ENCODE peak calls at places on chromosomes 12 and 14, in ten cellular contexts. One of them, this sample, is unnamed.

GRCh38 chr12:103852498-103852992 is 11.5 kb upstream of the NT5DC3 start:
- DNase-seq in fibroblast of lung: peak; percentile 44
- DNase-seq in tibial artery: no peak
- DNase-seq in cardiac fibroblast: peak; percentile 48
- DNase-seq in naive thymus-derived CD4-positive, alpha-beta T cell: no peak
- DNase-seq in HepG2: peak; percentile 75
- DNase-seq in ovary: no peak
- DNase-seq in heart left ventricle: no peak
- DNase-seq in K562: no peak
- DNase-seq in H7: no peak
- DNase-seq in this sample: no peak

GRCh38 chr12:124919646-124920352 is 5.3 kb upstream of the UBC start:
- DNase-seq in fibroblast of lung: peak; percentile 71
- DNase-seq in tibial artery: no peak
- DNase-seq in cardiac fibroblast: no peak
- DNase-seq in naive thymus-derived CD4-positive, alpha-beta T cell: peak; percentile 26
- DNase-seq in HepG2: no peak
- DNase-seq in ovary: no peak
- DNase-seq in heart left ventricle: no peak
- DNase-seq in K562: no peak
- DNase-seq in H7: no peak
- DNase-seq in this sample: peak; percentile 27

GRCh38 chr12:54356951-54357356 is 7.3 kb downstream of the GPR84 start:
- DNase-seq in fibroblast of lung: no peak
- DNase-seq in tibial artery: no peak
- DNase-seq in cardiac fibroblast: no peak
- DNase-seq in naive thymus-derived CD4-positive, alpha-beta T cell: no peak
- DNase-seq in HepG2: no peak
- DNase-seq in ovary: no peak
- DNase-seq in heart left ventricle: no peak
- DNase-seq in K562: no peak
- DNase-seq in H7: no peak
- DNase-seq in this sample: no peak

GRCh38 chr12:106025129-106025528 is 113.6 kb downstream of the NUAK1 start:
- DNase-seq in fibroblast of lung: no peak
- DNase-seq in tibial artery: no peak
- DNase-seq in cardiac fibroblast: no peak
- DNase-seq in naive thymus-derived CD4-positive, alpha-beta T cell: no peak
- DNase-seq in HepG2: peak; percentile 29
- DNase-seq in ovary: no peak
- DNase-seq in heart left ventricle: no peak
- DNase-seq in K562: no peak
- DNase-seq in H7: no peak
- DNase-seq in this sample: no peak

GRCh38 chr14:68232643-68233055 is 413.1 kb downstream of the RAD51B start:
- DNase-seq in fibroblast of lung: peak; percentile 100
- DNase-seq in tibial artery: peak; percentile 62
- DNase-seq in cardiac fibroblast: peak; percentile 100
- DNase-seq in naive thymus-derived CD4-positive, alpha-beta T cell: no peak
- DNase-seq in HepG2: peak; percentile 67
- DNase-seq in ovary: peak; percentile 75
- DNase-seq in heart left ventricle: no peak
- DNase-seq in K562: no peak
- DNase-seq in H7: peak; percentile 43
- DNase-seq in this sample: no peak

GRCh38 chr12:51632598-51632997 is 41.6 kb downstream of the SCN8A start:
- DNase-seq in fibroblast of lung: no peak
- DNase-seq in tibial artery: no peak
- DNase-seq in cardiac fibroblast: no peak
- DNase-seq in naive thymus-derived CD4-positive, alpha-beta T cell: no peak
- DNase-seq in HepG2: no peak
- DNase-seq in ovary: no peak
- DNase-seq in heart left ventricle: no peak
- DNase-seq in K562: no peak
- DNase-seq in H7: no peak
- DNase-seq in this sample: no peak

GRCh38 chr12:104733717-104734175 is 224.3 kb downstream of the SLC41A2 start:
- DNase-seq in fibroblast of lung: no peak
- DNase-seq in tibial artery: no peak
- DNase-seq in cardiac fibroblast: peak; percentile 6
- DNase-seq in naive thymus-derived CD4-positive, alpha-beta T cell: no peak
- DNase-seq in HepG2: peak; percentile 4
- DNase-seq in ovary: no peak
- DNase-seq in heart left ventricle: no peak
- DNase-seq in K562: peak; percentile 39
- DNase-seq in H7: peak; percentile 80
- DNase-seq in this sample: no peak

GRCh38 chr14:60184597-60185555 is 19.7 kb upstream of the DHRS7 start:
- DNase-seq in fibroblast of lung: no peak
- DNase-seq in tibial artery: no peak
- DNase-seq in cardiac fibroblast: no peak
- DNase-seq in naive thymus-derived CD4-positive, alpha-beta T cell: no peak
- DNase-seq in HepG2: no peak
- DNase-seq in ovary: no peak
- DNase-seq in heart left ventricle: no peak
- DNase-seq in K562: no peak
- DNase-seq in H7: no peak
- DNase-seq in this sample: no peak

GRCh38 chr12:64450711-64451486 is 1.0 kb upstream of the TBK1 start:
- DNase-seq in fibroblast of lung: peak; percentile 21
- DNase-seq in tibial artery: no peak
- DNase-seq in cardiac fibroblast: peak; percentile 31
- DNase-seq in naive thymus-derived CD4-positive, alpha-beta T cell: no peak
- DNase-seq in HepG2: peak; percentile 27
- DNase-seq in ovary: no peak
- DNase-seq in heart left ventricle: no peak
- DNase-seq in K562: no peak
- DNase-seq in H7: peak; percentile 37
- DNase-seq in this sample: no peak

GRCh38 chr14:77026930-77027537 is 1.5 kb downstream of the IRF2BPL start:
- DNase-seq in fibroblast of lung: peak; percentile 56
- DNase-seq in tibial artery: no peak
- DNase-seq in cardiac fibroblast: peak; percentile 63
- DNase-seq in naive thymus-derived CD4-positive, alpha-beta T cell: peak; percentile 62
- DNase-seq in HepG2: no peak
- DNase-seq in ovary: peak; percentile 50
- DNase-seq in heart left ventricle: peak; percentile 73
- DNase-seq in K562: peak; percentile 37
- DNase-seq in H7: peak; percentile 76
- DNase-seq in this sample: peak; percentile 42

GRCh38 chr14:66543996-66544395 is 36.0 kb downstream of the GPHN start:
- DNase-seq in fibroblast of lung: no peak
- DNase-seq in tibial artery: no peak
- DNase-seq in cardiac fibroblast: no peak
- DNase-seq in naive thymus-derived CD4-positive, alpha-beta T cell: no peak
- DNase-seq in HepG2: no peak
- DNase-seq in ovary: no peak
- DNase-seq in heart left ventricle: no peak
- DNase-seq in K562: no peak
- DNase-seq in H7: no peak
- DNase-seq in this sample: no peak

GRCh38 chr12:71219224-71219623 is 61.4 kb upstream of the TSPAN8 start:
- DNase-seq in fibroblast of lung: no peak
- DNase-seq in tibial artery: no peak
- DNase-seq in cardiac fibroblast: no peak
- DNase-seq in naive thymus-derived CD4-positive, alpha-beta T cell: no peak
- DNase-seq in HepG2: no peak
- DNase-seq in ovary: no peak
- DNase-seq in heart left ventricle: no peak
- DNase-seq in K562: no peak
- DNase-seq in H7: no peak
- DNase-seq in this sample: no peak

GRCh38 chr12:2973566-2973965 is 14.4 kb downstream of the TEAD4 start:
- DNase-seq in fibroblast of lung: no peak
- DNase-seq in tibial artery: no peak
- DNase-seq in cardiac fibroblast: no peak
- DNase-seq in naive thymus-derived CD4-positive, alpha-beta T cell: no peak
- DNase-seq in HepG2: no peak
- DNase-seq in ovary: no peak
- DNase-seq in heart left ventricle: no peak
- DNase-seq in K562: no peak
- DNase-seq in H7: no peak
- DNase-seq in this sample: no peak

GRCh38 chr14:87017335-87017734 is 975.6 kb downstream of the GALC start:
- DNase-seq in fibroblast of lung: no peak
- DNase-seq in tibial artery: no peak
- DNase-seq in cardiac fibroblast: no peak
- DNase-seq in naive thymus-derived CD4-positive, alpha-beta T cell: no peak
- DNase-seq in HepG2: no peak
- DNase-seq in ovary: no peak
- DNase-seq in heart left ventricle: no peak
- DNase-seq in K562: no peak
- DNase-seq in H7: no peak
- DNase-seq in this sample: no peak

GRCh38 chr12:85273411-85274075 is 6.5 kb upstream of the ALX1 start:
- DNase-seq in fibroblast of lung: no peak
- DNase-seq in tibial artery: no peak
- DNase-seq in cardiac fibroblast: no peak
- DNase-seq in naive thymus-derived CD4-positive, alpha-beta T cell: no peak
- DNase-seq in HepG2: no peak
- DNase-seq in ovary: no peak
- DNase-seq in heart left ventricle: peak; percentile 20
- DNase-seq in K562: no peak
- DNase-seq in H7: no peak
- DNase-seq in this sample: no peak

GRCh38 chr12:85275359-85275758 is 4.7 kb upstream of the ALX1 start:
- DNase-seq in fibroblast of lung: no peak
- DNase-seq in tibial artery: no peak
- DNase-seq in cardiac fibroblast: no peak
- DNase-seq in naive thymus-derived CD4-positive, alpha-beta T cell: no peak
- DNase-seq in HepG2: no peak
- DNase-seq in ovary: no peak
- DNase-seq in heart left ventricle: no peak
- DNase-seq in K562: no peak
- DNase-seq in H7: no peak
- DNase-seq in this sample: no peak

GRCh38 chr12:85278598-85279448 is 1.2 kb upstream of the ALX1 start:
- DNase-seq in fibroblast of lung: peak; percentile 3
- DNase-seq in tibial artery: no peak
- DNase-seq in cardiac fibroblast: no peak
- DNase-seq in naive thymus-derived CD4-positive, alpha-beta T cell: no peak
- DNase-seq in HepG2: no peak
- DNase-seq in ovary: no peak
- DNase-seq in heart left ventricle: peak; percentile 39
- DNase-seq in K562: no peak
- DNase-seq in H7: peak; percentile 33
- DNase-seq in this sample: no peak

GRCh38 chr12:85277900-85278597 is 2.0 kb upstream of the ALX1 start:
- DNase-seq in fibroblast of lung: peak; percentile 0
- DNase-seq in tibial artery: no peak
- DNase-seq in cardiac fibroblast: no peak
- DNase-seq in naive thymus-derived CD4-positive, alpha-beta T cell: no peak
- DNase-seq in HepG2: no peak
- DNase-seq in ovary: no peak
- DNase-seq in heart left ventricle: peak; percentile 29
- DNase-seq in K562: no peak
- DNase-seq in H7: peak; percentile 28
- DNase-seq in this sample: no peak

DNA sequence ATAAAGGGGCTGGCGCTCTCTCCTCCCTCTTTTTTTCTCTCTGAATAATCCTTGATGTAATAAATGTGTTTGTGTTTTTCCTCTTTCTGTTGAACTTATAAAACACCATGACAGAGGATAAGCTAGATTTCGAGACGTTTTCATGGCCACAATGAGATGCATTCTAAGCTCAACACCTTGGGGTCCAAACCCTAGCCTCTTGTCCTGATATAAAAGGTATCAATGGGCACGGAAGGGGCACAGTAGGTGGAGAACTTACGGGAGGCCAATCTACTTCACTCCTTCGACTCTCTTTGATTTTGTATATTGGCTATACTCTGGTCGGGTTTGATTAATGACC is 6.0 kb upstream of the ALX1 start:
- DNase-seq in fibroblast of lung: no peak
- DNase-seq in tibial artery: no peak
- DNase-seq in cardiac fibroblast: no peak
- DNase-seq in naive thymus-derived CD4-positive, alpha-beta T cell: no peak
- DNase-seq in HepG2: no peak
- DNase-seq in ovary: no peak
- DNase-seq in heart left ventricle: no peak
- DNase-seq in K562: no peak
- DNase-seq in H7: no peak
- DNase-seq in this sample: no peak
- H3K4me3 ChIP-seq in fibroblast of lung: no peak overlapping the region
- H3K4me3 ChIP-seq in tibial artery: no peak overlapping the region
- H3K4me3 ChIP-seq in cardiac fibroblast: no peak overlapping the region
- H3K4me3 ChIP-seq in naive thymus-derived CD4-positive, alpha-beta T cell: no peak overlapping the region
- H3K4me3 ChIP-seq in HepG2: no peak overlapping the region
- H3K4me3 ChIP-seq in ovary: no peak overlapping the region
- H3K4me3 ChIP-seq in heart left ventricle: no peak overlapping the region
- H3K4me3 ChIP-seq in K562: no peak overlapping the region
- H3K4me3 ChIP-seq in H7: no peak overlapping the region
- H3K4me3 ChIP-seq in this sample: no peak overlapping the region

GRCh38 chr12:79203103-79203502 is 338.5 kb downstream of the SYT1 start:
- DNase-seq in fibroblast of lung: no peak
- DNase-seq in tibial artery: no peak
- DNase-seq in cardiac fibroblast: no peak
- DNase-seq in naive thymus-derived CD4-positive, alpha-beta T cell: no peak
- DNase-seq in HepG2: no peak
- DNase-seq in ovary: no peak
- DNase-seq in heart left ventricle: no peak
- DNase-seq in K562: no peak
- DNase-seq in H7: no peak
- DNase-seq in this sample: no peak
- H3K4me3 ChIP-seq in fibroblast of lung: no peak overlapping the region
- H3K4me3 ChIP-seq in tibial artery: no peak overlapping the region
- H3K4me3 ChIP-seq in cardiac fibroblast: no peak overlapping the region
- H3K4me3 ChIP-seq in naive thymus-derived CD4-positive, alpha-beta T cell: no peak overlapping the region
- H3K4me3 ChIP-seq in HepG2: no peak overlapping the region
- H3K4me3 ChIP-seq in ovary: no peak overlapping the region
- H3K4me3 ChIP-seq in heart left ventricle: no peak overlapping the region
- H3K4me3 ChIP-seq in K562: no peak overlapping the region
- H3K4me3 ChIP-seq in H7: no peak overlapping the region
- H3K4me3 ChIP-seq in this sample: no peak overlapping the region

DNA sequence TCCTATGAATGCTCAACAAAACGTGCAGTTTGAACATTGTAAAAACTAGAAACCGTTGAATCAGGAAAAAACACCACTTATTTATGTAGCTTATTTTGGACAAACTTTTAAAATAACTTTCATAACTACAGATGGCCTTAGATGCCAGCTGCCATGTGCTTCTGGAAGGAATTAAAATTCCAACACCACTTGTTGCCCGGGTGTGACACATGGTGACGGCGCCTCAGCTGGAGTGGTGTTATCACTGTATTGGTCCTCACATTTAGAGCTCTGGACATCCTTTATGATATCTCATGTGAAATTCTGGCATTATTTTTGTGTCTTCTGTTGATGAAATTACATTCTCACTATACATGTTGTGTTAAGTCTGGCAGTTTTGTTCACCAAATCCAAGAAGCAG is 211.0 kb downstream of the IPO8 start:
- DNase-seq in fibroblast of lung: no peak
- DNase-seq in tibial artery: no peak
- DNase-seq in cardiac fibroblast: no peak
- DNase-seq in naive thymus-derived CD4-positive, alpha-beta T cell: no peak
- DNase-seq in HepG2: no peak
- DNase-seq in ovary: no peak
- DNase-seq in heart left ventricle: no peak
- DNase-seq in K562: no peak
- DNase-seq in H7: no peak
- DNase-seq in this sample: no peak
- H3K4me3 ChIP-seq in fibroblast of lung: no peak overlapping the region
- H3K4me3 ChIP-seq in tibial artery: no peak overlapping the region
- H3K4me3 ChIP-seq in cardiac fibroblast: no peak overlapping the region
- H3K4me3 ChIP-seq in naive thymus-derived CD4-positive, alpha-beta T cell: no peak overlapping the region
- H3K4me3 ChIP-seq in HepG2: no peak overlapping the region
- H3K4me3 ChIP-seq in ovary: no peak overlapping the region
- H3K4me3 ChIP-seq in heart left ventricle: no peak overlapping the region
- H3K4me3 ChIP-seq in K562: no peak overlapping the region
- H3K4me3 ChIP-seq in H7: no peak overlapping the region
- H3K4me3 ChIP-seq in this sample: no peak overlapping the region

GRCh38 chr12:20588057-20588456 is 107.1 kb upstream of the SLCO1C1 start:
- DNase-seq in fibroblast of lung: no peak
- DNase-seq in tibial artery: no peak
- DNase-seq in cardiac fibroblast: no peak
- DNase-seq in naive thymus-derived CD4-positive, alpha-beta T cell: no peak
- DNase-seq in HepG2: no peak
- DNase-seq in ovary: no peak
- DNase-seq in heart left ventricle: no peak
- DNase-seq in K562: no peak
- DNase-seq in H7: no peak
- DNase-seq in this sample: no peak
- H3K4me3 ChIP-seq in fibroblast of lung: no peak overlapping the region
- H3K4me3 ChIP-seq in tibial artery: no peak overlapping the region
- H3K4me3 ChIP-seq in cardiac fibroblast: no peak overlapping the region
- H3K4me3 ChIP-seq in naive thymus-derived CD4-positive, alpha-beta T cell: no peak overlapping the region
- H3K4me3 ChIP-seq in HepG2: no peak overlapping the region
- H3K4me3 ChIP-seq in ovary: no peak overlapping the region
- H3K4me3 ChIP-seq in heart left ventricle: no peak overlapping the region
- H3K4me3 ChIP-seq in K562: no peak overlapping the region
- H3K4me3 ChIP-seq in H7: no peak overlapping the region
- H3K4me3 ChIP-seq in this sample: no peak overlapping the region

This sample was measured in CD8-positive, alpha-beta T cell.